ENCODE peak calls at places on chromosome 15, in seven cellular contexts. R, O, G, V, M, X and D are unnamed samples.

GRCh38 chr15:66123799-66124198 is 129.8 kb downstream of the MEGF11 start:
- DNase-seq in X (no peak), V (no peak), R (no peak), O (no peak), G (no peak), M (no peak), D (no peak)

GRCh38 chr15:72271895-72272212 is 500 bp downstream of the PARP6 start:
- DNase-seq in M (peak; percentile 23), G (peak; percentile 67), O (no peak), R (no peak), V (no peak), X (no peak), D (no peak)

GRCh38 chr15:65663521-65663920 is 41.8 kb downstream of the SLC24A1 start:
- DNase-seq in V (no peak), M (no peak), R (no peak), X (no peak), G (no peak), O (no peak), D (no peak)

GRCh38 chr15:94266000-94266399 is 34.6 kb downstream of the MCTP2 start:
- DNase-seq in M (no peak), V (no peak), G (peak; percentile 7), X (no peak), O (no peak), R (no peak), D (no peak)

GRCh38 chr15:79090487-79091203 is at the start of gene RASGRF1:
- DNase-seq in R (no peak), O (no peak), V (no peak), G (peak; percentile 55), M (no peak), X (no peak), D (no peak)

GRCh38 chr15:81744364-81744763 is 301.5 kb downstream of the MEX3B start:
- DNase-seq in V (no peak), R (no peak), O (no peak), M (no peak), G (peak; percentile 23), X (no peak), D (no peak)

GRCh38 chr15:50248994-50249586 is 16.4 kb downstream of the HDC start:
- DNase-seq in O (no peak), M (no peak), V (no peak), X (no peak), G (no peak), R (no peak), D (no peak)

GRCh38 chr15:74780983-74781672 is 752 bp upstream of the CSK start:
- DNase-seq in M (peak; percentile 31), X (no peak), O (no peak), G (no peak), V (peak; percentile 55), R (no peak), D (no peak)

GRCh38 chr15:89088605-89089315 is 504 bp downstream of the ABHD2 start:
- DNase-seq in O (no peak), R (no peak), G (no peak), M (no peak), V (peak; percentile 17), X (no peak), D (peak; percentile 12)